ENCODE peak calls at places on chromosomes 13 and 19, in six cellular contexts. W is foreskin fibroblast; D is thoracic aorta; Z is stimulated activated CD4-positive, alpha-beta T cell treated with anti-CD3 and anti-CD28 coated beads, Interleukin-15, amount 100 ng/mL, for 48 hours; A is AG10803; N is T-helper 2 cell. Q is an unnamed sample.

GRCh38 chr19:49932731-49933131 is 3.4 kb upstream of the NUP62 start:
- DNase-seq in W (no peak), D (no peak), Z (no peak), A (no peak), N (no peak), Q (no peak)

GRCh38 chr13:33497146-33497845 is 211.7 kb upstream of the STARD13 start:
- DNase-seq in W (peak), D (no peak), Z (no peak), A (no peak), N (no peak), Q (no peak)

GRCh38 chr13:36323951-36324566 is 22.1 kb downstream of the SPART start:
- DNase-seq in W (no peak), D (no peak), Z (no peak), A (peak), N (no peak), Q (no peak)

GRCh38 chr19:47111081-47111589 is 2.4 kb downstream of the ZC3H4 start:
- DNase-seq in W (no peak), D (no peak), Z (peak), A (no peak), N (peak), Q (no peak)

GRCh38 chr13:33710924-33711323 is 107.0 kb upstream of the RFC3 start:
- DNase-seq in W (no peak), D (no peak), Z (no peak), A (no peak), N (no peak), Q (no peak)

GRCh38 chr19:33428627-33429013 is 55.1 kb downstream of the CEBPG start:
- DNase-seq in W (no peak), D (no peak), Z (no peak), A (no peak), N (no peak), Q (no peak)

GRCh38 chr19:14472202-14472961 is 2.8 kb downstream of the PTGER1 start:
- DNase-seq in W (peak), D (no peak), Z (peak), A (peak), N (peak), Q (no peak)

GRCh38 chr13:51243832-51244231 is 21.6 kb downstream of the FAM124A start:
- DNase-seq in W (no peak), D (no peak), Z (no peak), A (no peak), N (no peak), Q (no peak)

GRCh38 chr19:4732680-4733114 is 9.1 kb upstream of the DPP9 start:
- DNase-seq in W (peak), D (no peak), Z (peak), A (peak), N (peak), Q (no peak)

GRCh38 chr13:65112123-65113075 is 2117.7 kb downstream of the PCDH9 start:
- DNase-seq in W (peak), D (no peak), Z (no peak), A (peak), N (no peak), Q (no peak)

GRCh38 chr19:443005-443404 is 17.8 kb downstream of the SHC2 start:
- DNase-seq in W (no peak), D (no peak), Z (no peak), A (no peak), N (no peak), Q (no peak)

GRCh38 chr19:10567696-10568443 is 909 bp downstream of the CDKN2D start:
- DNase-seq in W (peak), D (no peak), Z (no peak), A (no peak), N (no peak), Q (no peak)

Q was measured in RWPE2.